ENCODE peak calls at places on chromosome 5, in five cellular contexts. E, D, J, W and L are unnamed samples.
A peak's percentile ranks its signal among the peaks of the same experiment; 100 is the strongest.

GRCh38 chr5:172868436-172868923 is 34.4 kb downstream of the ERGIC1 start:
- DNase-seq in D (peak; percentile 77), W (no peak), E (no peak), J (peak; percentile 53), L (no peak)

GRCh38 chr5:113226337-113226736 is 208.5 kb downstream of the TSSK1B start:
- DNase-seq in J (no peak), W (no peak), E (no peak), D (no peak), L (no peak)

GRCh38 chr5:138274189-138274853 is at the start of gene GFRA3:
- DNase-seq in E (peak; percentile 10), D (peak; percentile 26), W (no peak), J (no peak), L (no peak)

GRCh38 chr5:86665984-86666760 is 48.4 kb downstream of the COX7C start:
- DNase-seq in J (no peak), W (no peak), D (no peak), E (no peak), L (no peak)

GRCh38 chr5:174724484-174725260 is at the start of gene MSX2:
- DNase-seq in W (peak; percentile 91), D (peak; percentile 90), J (peak; percentile 84), E (peak; percentile 95), L (peak; percentile 94)

GRCh38 chr5:128815201-128815600 is 150.1 kb upstream of the SLC27A6 start:
- DNase-seq in W (no peak), J (no peak), D (no peak), E (no peak), L (no peak)

GRCh38 chr5:147408980-147409379 is 100.9 kb downstream of the DPYSL3 start:
- DNase-seq in D (no peak), W (no peak), E (no peak), J (no peak), L (no peak)

GRCh38 chr5:171961117-171961516 is 45.3 kb downstream of the FBXW11 start:
- DNase-seq in W (no peak), D (no peak), E (no peak), J (no peak), L (no peak)

GRCh38 chr5:143066556-143067281 is 296.5 kb downstream of the ARHGAP26 start:
- DNase-seq in E (no peak), J (no peak), D (no peak), W (no peak), L (peak; percentile 41)